ENCODE peak calls at places on chromosomes 3 and 15, in four cellular contexts. U is NCI-H524; W is activated CD4-positive, alpha-beta T cell treated with anti-CD3 and anti-CD28 coated beads, Interleukin-2, amount 50 U/mL, for 1 hour; K is RPMI7951. G is an unnamed sample.

GRCh38 chr3:16056210-16056607 is 118.3 kb upstream of the GALNT15 start:
- DNase-seq in U (no peak), W (no peak), K (no peak), G (no peak)

GRCh38 chr3:71585891-71586809 is 2.6 kb upstream of the FOXP1 start:
- DNase-seq in U (peak; percentile 61), W (no peak), K (peak; percentile 56), G (peak; percentile 43)

GRCh38 chr3:179688847-179689246 is 36.0 kb downstream of the USP13 start:
- DNase-seq in U (no peak), W (no peak), K (no peak), G (no peak)

GRCh38 chr15:61003683-61004299 is 225.3 kb downstream of the RORA start:
- DNase-seq in U (no peak), W (no peak), K (no peak), G (peak; percentile 39)

GRCh38 chr3:195908439-195909293 is at the start of gene TNK2:
- DNase-seq in U (no peak), W (peak; percentile 49), K (no peak), G (no peak)

GRCh38 chr15:28131946-28132345 is 32.8 kb upstream of the OCA2 start:
- DNase-seq in U (no peak), W (no peak), K (no peak), G (no peak)

GRCh38 chr15:72197460-72198409 is at the start of gene GRAMD2A:
- DNase-seq in U (peak; percentile 72), W (no peak), K (peak; percentile 57), G (no peak)

GRCh38 chr15:48391950-48392349 is 60.7 kb downstream of the DUT start:
- DNase-seq in U (no peak), W (no peak), K (no peak), G (no peak)

GRCh38 chr3:29065211-29065785 is 215.6 kb upstream of the RBMS3 start:
- DNase-seq in U (peak; percentile 87), W (no peak), K (peak; percentile 96), G (peak; percentile 32)

GRCh38 chr3:126355777-126356372 is 1.3 kb downstream of the KLF15 start:
- DNase-seq in U (peak; percentile 66), W (peak; percentile 8), K (peak; percentile 69), G (peak; percentile 94)

GRCh38 chr3:101635954-101636798 is 40.8 kb downstream of the ZBTB11 start:
- DNase-seq in U (peak; percentile 68), W (peak; percentile 73), K (peak; percentile 42), G (peak; percentile 75)

GRCh38 chr3:13839766-13840340 is 40.0 kb downstream of the WNT7A start:
- DNase-seq in U (no peak), W (no peak), K (no peak), G (no peak)

GRCh38 chr15:58369261-58369699 is 62.5 kb upstream of the LIPC start:
- DNase-seq in U (no peak), W (peak; percentile 13), K (peak; percentile 40), G (no peak)

GRCh38 chr15:92018535-92019239 is 165.2 kb downstream of the SLCO3A1 start:
- DNase-seq in U (peak; percentile 78), W (no peak), K (no peak), G (no peak)

GRCh38 chr3:15969874-15970640 is 172.3 kb upstream of the ANKRD28 start:
- DNase-seq in U (no peak), W (no peak), K (no peak), G (no peak)

GRCh38 chr3:177061382-177061781 is 135.9 kb downstream of the TBL1XR1 start:
- DNase-seq in U (no peak), W (no peak), K (no peak), G (no peak)

GRCh38 chr3:157467165-157467564 is 30.5 kb downstream of the PTX3 start:
- DNase-seq in U (no peak), W (no peak), K (no peak), G (no peak)

GRCh38 chr15:40793216-40793989 is 13.5 kb upstream of the ZFYVE19 start:
- DNase-seq in U (no peak), W (no peak), K (peak; percentile 91), G (no peak)

GRCh38 chr15:99006904-99007495 is 592 bp downstream of the PGPEP1L start:
- DNase-seq in U (peak; percentile 99), W (no peak), K (no peak), G (no peak)

GRCh38 chr3:134155456-134155855 is 95.2 kb downstream of the RYK start:
- DNase-seq in U (peak; percentile 7), W (no peak), K (no peak), G (no peak)

GRCh38 chr15:89646416-89647141 is 8.7 kb downstream of the KIF7 start:
- DNase-seq in U (no peak), W (no peak), K (no peak), G (no peak)